ENCODE peak calls at places on chromosomes 4 and X, in ten cellular contexts. E is activated CD4-positive, CD25-positive, alpha-beta regulatory T cell; D is GOT3; G is brain microvascular endothelial cell; C is CD8-positive, alpha-beta T cell; J is fibroblast of the aortic adventitia; W is HFF-Myc; L is NCI-H2081; R is NCI-H510A; Q is cardiac fibroblast. I is an unnamed sample.

GRCh38 chrX:134782796-134783195 is 124.5 kb upstream of the PLAC1 start:
- DNase-seq in E (no peak), D (no peak), G (peak), C (no peak), J (peak), W (no peak), L (no peak), R (no peak), Q (peak), I (no peak)

GRCh38 chr4:147103403-147103946 is 157.8 kb upstream of the TTC29 start:
- DNase-seq in E (no peak), D (peak), G (peak), C (no peak), J (peak), W (no peak), L (no peak), R (no peak), Q (peak), I (no peak)

GRCh38 chrX:50978920-50979660 is 68.6 kb downstream of the BMP15 start:
- DNase-seq in E (no peak), D (no peak), G (no peak), C (no peak), J (no peak), W (no peak), L (no peak), R (no peak), Q (peak), I (no peak)

GRCh38 chrX:34978171-34978570 is 35.6 kb downstream of the FAM47B start:
- DNase-seq in E (no peak), D (no peak), G (no peak), C (no peak), J (no peak), W (no peak), L (no peak), R (no peak), Q (no peak), I (no peak)

GRCh38 chr4:74414149-74414809 is 30.7 kb upstream of the AREG start:
- DNase-seq in E (no peak), D (no peak), G (no peak), C (no peak), J (no peak), W (no peak), L (no peak), R (no peak), Q (no peak), I (no peak)

GRCh38 chrX:17535229-17535628 is 160.2 kb downstream of the NHS start:
- DNase-seq in E (no peak), D (no peak), G (no peak), C (no peak), J (peak), W (no peak), L (no peak), R (no peak), Q (peak), I (no peak)

GRCh38 chr4:12635629-12636028 is 848.5 kb downstream of the RAB28 start:
- DNase-seq in E (no peak), D (no peak), G (no peak), C (no peak), J (no peak), W (no peak), L (no peak), R (no peak), Q (no peak), I (no peak)

GRCh38 chr4:168502886-168503285 is 6.0 kb downstream of the PALLD start:
- DNase-seq in E (no peak), D (no peak), G (no peak), C (no peak), J (no peak), W (no peak), L (no peak), R (no peak), Q (no peak), I (no peak)

GRCh38 chr4:6372649-6373525 is 99.5 kb downstream of the PPP2R2C start:
- DNase-seq in E (no peak), D (no peak), G (peak), C (no peak), J (peak), W (no peak), L (peak), R (peak), Q (peak), I (peak)

GRCh38 chr4:108172780-108173598 is 4.3 kb upstream of the LEF1 start:
- DNase-seq in E (peak), D (no peak), G (no peak), C (peak), J (peak), W (peak), L (peak), R (peak), Q (peak), I (peak)

GRCh38 chrX:68693481-68694410 is 46.3 kb downstream of the STARD8 start:
- DNase-seq in E (no peak), D (no peak), G (no peak), C (no peak), J (peak), W (no peak), L (no peak), R (peak), Q (peak), I (no peak)

GRCh38 chr4:24196785-24197184 is 306.9 kb upstream of the PPARGC1A start:
- DNase-seq in E (no peak), D (no peak), G (no peak), C (no peak), J (no peak), W (no peak), L (no peak), R (no peak), Q (no peak), I (no peak)

GRCh38 chr4:176534566-176534965 is 214.8 kb downstream of the SPCS3 start:
- DNase-seq in E (no peak), D (no peak), G (peak), C (no peak), J (peak), W (peak), L (no peak), R (no peak), Q (peak), I (no peak)

GRCh38 chr4:165378763-165379631 is at the start of gene CPE:
- DNase-seq in E (peak), D (no peak), G (peak), C (peak), J (peak), W (no peak), L (peak), R (peak), Q (peak), I (peak)

GRCh38 chrX:15820106-15821073 is 30.1 kb downstream of the ZRSR2 start:
- DNase-seq in E (no peak), D (no peak), G (no peak), C (no peak), J (no peak), W (no peak), L (no peak), R (no peak), Q (no peak), I (no peak)

GRCh38 chr4:129641179-129641578 is 545.2 kb downstream of the C4orf33 start:
- DNase-seq in E (no peak), D (no peak), G (peak), C (peak), J (peak), W (peak), L (peak), R (peak), Q (peak), I (no peak)

GRCh38 chrX:40012039-40012799 is 85.5 kb downstream of the BCOR start:
- DNase-seq in E (no peak), D (no peak), G (peak), C (no peak), J (peak), W (no peak), L (peak), R (no peak), Q (peak), I (peak)

GRCh38 chrX:106039920-106040319 is 1.4 kb upstream of the SERPINA7 start:
- DNase-seq in E (no peak), D (no peak), G (peak), C (no peak), J (no peak), W (no peak), L (no peak), R (no peak), Q (peak), I (no peak)

GRCh38 chr4:8840006-8840793 is 31.4 kb downstream of the HMX1 start:
- DNase-seq in E (no peak), D (no peak), G (no peak), C (no peak), J (no peak), W (no peak), L (no peak), R (no peak), Q (no peak), I (no peak)

I was measured in NCI-H774.